ENCODE peak calls at places on chromosomes 7 and 10, in ten cellular contexts. One of them, this sample, is unnamed.

GRCh38 chr7:21733837-21734236 is 191.0 kb downstream of the DNAH11 start:
- DNase-seq in epithelial cell of esophagus: no peak
- DNase-seq in sigmoid colon: no peak
- DNase-seq in osteocyte: no peak
- DNase-seq in endothelial cell: no peak
- DNase-seq in PC-3: no peak
- DNase-seq in MCF 10A: no peak
- DNase-seq in BE2C: no peak
- DNase-seq in uterus: no peak
- DNase-seq in B cell: no peak
- DNase-seq in this sample: no peak

GRCh38 chr10:14705548-14706234 is 69.0 kb downstream of the FAM107B start:
- DNase-seq in sigmoid colon: no peak
- DNase-seq in B cell: peak
- DNase-seq in epithelial cell of esophagus: no peak
- DNase-seq in endothelial cell: no peak
- DNase-seq in PC-3: no peak
- DNase-seq in uterus: no peak
- DNase-seq in osteocyte: no peak
- DNase-seq in MCF 10A: no peak
- DNase-seq in BE2C: no peak
- DNase-seq in this sample: no peak

GRCh38 chr10:50874723-50875122 is 10.7 kb downstream of the A1CF start:
- DNase-seq in PC-3: peak
- DNase-seq in B cell: no peak
- DNase-seq in osteocyte: no peak
- DNase-seq in uterus: no peak
- DNase-seq in sigmoid colon: no peak
- DNase-seq in epithelial cell of esophagus: peak
- DNase-seq in endothelial cell: no peak
- DNase-seq in BE2C: no peak
- DNase-seq in MCF 10A: peak
- DNase-seq in this sample: no peak

GRCh38 chr10:125263551-125263950 is 103.2 kb upstream of the CTBP2 start:
- DNase-seq in B cell: no peak
- DNase-seq in sigmoid colon: no peak
- DNase-seq in osteocyte: no peak
- DNase-seq in BE2C: no peak
- DNase-seq in endothelial cell: no peak
- DNase-seq in PC-3: peak
- DNase-seq in MCF 10A: peak
- DNase-seq in uterus: no peak
- DNase-seq in epithelial cell of esophagus: peak
- DNase-seq in this sample: no peak

GRCh38 chr7:18890134-18890533 is 227.3 kb downstream of the TWIST1 start:
- DNase-seq in endothelial cell: no peak
- DNase-seq in B cell: no peak
- DNase-seq in PC-3: peak
- DNase-seq in uterus: no peak
- DNase-seq in BE2C: no peak
- DNase-seq in osteocyte: no peak
- DNase-seq in epithelial cell of esophagus: peak
- DNase-seq in sigmoid colon: no peak
- DNase-seq in MCF 10A: peak
- DNase-seq in this sample: no peak

GRCh38 chr7:21819048-21819447 is 126.7 kb downstream of the CDCA7L start:
- DNase-seq in B cell: no peak
- DNase-seq in osteocyte: no peak
- DNase-seq in epithelial cell of esophagus: no peak
- DNase-seq in BE2C: no peak
- DNase-seq in PC-3: no peak
- DNase-seq in MCF 10A: no peak
- DNase-seq in sigmoid colon: no peak
- DNase-seq in endothelial cell: no peak
- DNase-seq in uterus: no peak
- DNase-seq in this sample: no peak

GRCh38 chr7:109343662-109344061 is 774.0 kb downstream of the DNAJB9 start:
- DNase-seq in BE2C: no peak
- DNase-seq in B cell: no peak
- DNase-seq in endothelial cell: no peak
- DNase-seq in uterus: no peak
- DNase-seq in MCF 10A: peak
- DNase-seq in sigmoid colon: no peak
- DNase-seq in osteocyte: no peak
- DNase-seq in PC-3: no peak
- DNase-seq in epithelial cell of esophagus: peak
- DNase-seq in this sample: no peak

GRCh38 chr10:42979181-42979580 is 97.7 kb upstream of the RET start:
- DNase-seq in uterus: no peak
- DNase-seq in osteocyte: no peak
- DNase-seq in B cell: no peak
- DNase-seq in BE2C: peak
- DNase-seq in MCF 10A: no peak
- DNase-seq in sigmoid colon: no peak
- DNase-seq in epithelial cell of esophagus: no peak
- DNase-seq in endothelial cell: no peak
- DNase-seq in PC-3: no peak
- DNase-seq in this sample: no peak

GRCh38 chr7:25851332-25852248 is 300.4 kb upstream of the NFE2L3 start:
- DNase-seq in MCF 10A: peak
- DNase-seq in uterus: peak
- DNase-seq in PC-3: peak
- DNase-seq in B cell: peak
- DNase-seq in epithelial cell of esophagus: peak
- DNase-seq in endothelial cell: peak
- DNase-seq in BE2C: peak
- DNase-seq in osteocyte: peak
- DNase-seq in sigmoid colon: peak
- DNase-seq in this sample: peak

GRCh38 chr10:77505431-77506334 is 131.9 kb downstream of the KCNMA1 start:
- DNase-seq in MCF 10A: peak
- DNase-seq in PC-3: peak
- DNase-seq in BE2C: no peak
- DNase-seq in epithelial cell of esophagus: peak
- DNase-seq in osteocyte: no peak
- DNase-seq in B cell: no peak
- DNase-seq in uterus: no peak
- DNase-seq in sigmoid colon: no peak
- DNase-seq in endothelial cell: no peak
- DNase-seq in this sample: no peak

GRCh38 chr10:14185501-14186045 is 145.2 kb downstream of the FRMD4A start:
- DNase-seq in osteocyte: no peak
- DNase-seq in uterus: no peak
- DNase-seq in BE2C: no peak
- DNase-seq in sigmoid colon: no peak
- DNase-seq in endothelial cell: peak
- DNase-seq in B cell: peak
- DNase-seq in MCF 10A: peak
- DNase-seq in PC-3: peak
- DNase-seq in epithelial cell of esophagus: peak
- DNase-seq in this sample: peak

GRCh38 chr7:99363286-99363685 is 11.2 kb upstream of the ARPC1B start:
- DNase-seq in BE2C: no peak
- DNase-seq in epithelial cell of esophagus: no peak
- DNase-seq in sigmoid colon: no peak
- DNase-seq in MCF 10A: no peak
- DNase-seq in endothelial cell: no peak
- DNase-seq in PC-3: no peak
- DNase-seq in uterus: no peak
- DNase-seq in osteocyte: no peak
- DNase-seq in B cell: no peak
- DNase-seq in this sample: no peak

GRCh38 chr7:2873686-2874551 is 29.8 kb upstream of the GNA12 start:
- DNase-seq in epithelial cell of esophagus: peak
- DNase-seq in sigmoid colon: no peak
- DNase-seq in PC-3: peak
- DNase-seq in MCF 10A: peak
- DNase-seq in endothelial cell: no peak
- DNase-seq in osteocyte: no peak
- DNase-seq in uterus: no peak
- DNase-seq in B cell: no peak
- DNase-seq in BE2C: peak
- DNase-seq in this sample: no peak

GRCh38 chr7:44674381-44674780 is 68.0 kb downstream of the OGDH start:
- DNase-seq in endothelial cell: no peak
- DNase-seq in osteocyte: no peak
- DNase-seq in sigmoid colon: no peak
- DNase-seq in epithelial cell of esophagus: no peak
- DNase-seq in uterus: no peak
- DNase-seq in MCF 10A: no peak
- DNase-seq in PC-3: no peak
- DNase-seq in B cell: no peak
- DNase-seq in BE2C: no peak
- DNase-seq in this sample: no peak

GRCh38 chr10:35225204-35225603 is 98.6 kb downstream of the CREM start:
- DNase-seq in uterus: no peak
- DNase-seq in MCF 10A: peak
- DNase-seq in B cell: no peak
- DNase-seq in BE2C: no peak
- DNase-seq in endothelial cell: no peak
- DNase-seq in osteocyte: no peak
- DNase-seq in PC-3: peak
- DNase-seq in sigmoid colon: no peak
- DNase-seq in epithelial cell of esophagus: peak
- DNase-seq in this sample: no peak

GRCh38 chr7:128356546-128357365 is 4.7 kb downstream of the PRRT4 start:
- DNase-seq in osteocyte: peak
- DNase-seq in PC-3: no peak
- DNase-seq in endothelial cell: no peak
- DNase-seq in BE2C: peak
- DNase-seq in uterus: no peak
- DNase-seq in B cell: no peak
- DNase-seq in MCF 10A: no peak
- DNase-seq in epithelial cell of esophagus: no peak
- DNase-seq in sigmoid colon: no peak
- DNase-seq in this sample: no peak

GRCh38 chr10:117004627-117005453 is at the start of gene SHTN1:
- DNase-seq in BE2C: peak
- DNase-seq in osteocyte: peak
- DNase-seq in endothelial cell: peak
- DNase-seq in uterus: peak
- DNase-seq in PC-3: peak
- DNase-seq in epithelial cell of esophagus: peak
- DNase-seq in B cell: no peak
- DNase-seq in sigmoid colon: peak
- DNase-seq in MCF 10A: peak
- DNase-seq in this sample: peak

GRCh38 chr10:58827381-58827780 is 314.7 kb downstream of the BICC1 start:
- DNase-seq in uterus: no peak
- DNase-seq in PC-3: peak
- DNase-seq in osteocyte: no peak
- DNase-seq in epithelial cell of esophagus: no peak
- DNase-seq in endothelial cell: no peak
- DNase-seq in sigmoid colon: no peak
- DNase-seq in BE2C: no peak
- DNase-seq in B cell: no peak
- DNase-seq in MCF 10A: no peak
- DNase-seq in this sample: no peak

DNA sequence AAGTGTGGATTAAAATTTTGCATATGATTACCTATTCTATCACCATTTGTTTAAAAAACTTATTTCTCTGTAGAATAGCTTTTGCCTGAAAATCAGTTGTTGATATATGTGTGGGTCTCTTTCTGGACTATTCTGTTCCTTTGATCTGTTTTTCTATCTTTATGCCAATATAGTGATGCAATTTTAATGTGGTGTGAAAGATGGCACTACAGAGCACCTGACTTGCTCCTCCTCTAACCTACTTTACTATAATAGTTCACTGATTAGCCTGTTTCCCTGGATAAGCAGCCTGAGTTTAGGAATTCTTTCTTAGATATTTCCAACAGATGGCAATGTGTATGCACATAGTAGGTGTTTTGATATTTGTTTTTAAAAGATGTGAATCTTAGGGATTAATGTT is 294.5 kb downstream of the AUTS2 start:
- DNase-seq in MCF 10A: no peak
- DNase-seq in PC-3: no peak
- DNase-seq in osteocyte: no peak
- DNase-seq in epithelial cell of esophagus: no peak
- DNase-seq in sigmoid colon: no peak
- DNase-seq in endothelial cell: no peak
- DNase-seq in B cell: no peak
- DNase-seq in uterus: no peak
- DNase-seq in BE2C: no peak
- DNase-seq in this sample: no peak
- TF ChIP-seq CTCF in MCF 10A: no peak
- TF ChIP-seq CTCF in PC-3: no peak
- TF ChIP-seq CTCF in osteocyte: no peak
- TF ChIP-seq CTCF in epithelial cell of esophagus: no peak
- TF ChIP-seq CTCF in sigmoid colon: no peak
- TF ChIP-seq CTCF in endothelial cell: no peak
- TF ChIP-seq CTCF in B cell: no peak
- TF ChIP-seq CTCF in uterus: no peak
- TF ChIP-seq CTCF in BE2C: no peak
- TF ChIP-seq CTCF in this sample: no peak

GRCh38 chr7:80517177-80517804 is 5.4 kb upstream of the GNAT3 start:
- DNase-seq in MCF 10A: no peak
- DNase-seq in endothelial cell: no peak
- DNase-seq in B cell: no peak
- DNase-seq in BE2C: no peak
- DNase-seq in osteocyte: no peak
- DNase-seq in sigmoid colon: no peak
- DNase-seq in PC-3: no peak
- DNase-seq in uterus: no peak
- DNase-seq in epithelial cell of esophagus: no peak
- DNase-seq in this sample: no peak
- TF ChIP-seq CTCF in MCF 10A: no peak
- TF ChIP-seq CTCF in endothelial cell: no peak
- TF ChIP-seq CTCF in B cell: no peak
- TF ChIP-seq CTCF in BE2C: no peak
- TF ChIP-seq CTCF in osteocyte: no peak
- TF ChIP-seq CTCF in sigmoid colon: no peak
- TF ChIP-seq CTCF in PC-3: no peak
- TF ChIP-seq CTCF in uterus: no peak
- TF ChIP-seq CTCF in epithelial cell of esophagus: no peak
- TF ChIP-seq CTCF in this sample: no peak

DNA sequence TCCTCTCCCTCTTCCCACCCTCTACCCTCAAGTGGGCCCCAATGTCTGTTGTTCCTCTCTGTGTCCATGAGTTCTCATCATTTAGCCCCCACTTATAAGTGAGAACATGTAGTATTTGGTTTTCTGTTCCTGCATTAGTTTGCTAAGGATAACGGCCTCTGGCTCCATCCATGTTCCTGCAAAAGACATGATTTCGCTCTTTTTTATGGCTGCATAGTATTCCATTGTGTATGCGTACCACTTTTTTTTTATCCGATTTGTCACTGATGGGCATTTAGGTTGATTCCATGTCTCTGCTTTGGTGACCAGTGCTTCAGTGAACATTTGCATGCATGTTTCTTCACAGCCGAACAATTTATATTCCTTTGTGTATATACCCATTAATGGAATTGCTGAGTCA is 51.7 kb upstream of the ATP6V0A4 start:
- DNase-seq in endothelial cell: no peak
- DNase-seq in B cell: no peak
- DNase-seq in BE2C: no peak
- DNase-seq in PC-3: no peak
- DNase-seq in uterus: no peak
- DNase-seq in epithelial cell of esophagus: no peak
- DNase-seq in MCF 10A: no peak
- DNase-seq in osteocyte: no peak
- DNase-seq in sigmoid colon: no peak
- DNase-seq in this sample: no peak
- TF ChIP-seq CTCF in endothelial cell: no peak
- TF ChIP-seq CTCF in B cell: no peak
- TF ChIP-seq CTCF in BE2C: no peak
- TF ChIP-seq CTCF in PC-3: no peak
- TF ChIP-seq CTCF in uterus: no peak
- TF ChIP-seq CTCF in epithelial cell of esophagus: no peak
- TF ChIP-seq CTCF in MCF 10A: no peak
- TF ChIP-seq CTCF in osteocyte: no peak
- TF ChIP-seq CTCF in sigmoid colon: no peak
- TF ChIP-seq CTCF in this sample: no peak

GRCh38 chr7:104341545-104341944 is 13.1 kb downstream of the LHFPL3 start:
- DNase-seq in PC-3: peak
- DNase-seq in endothelial cell: peak
- DNase-seq in sigmoid colon: no peak
- DNase-seq in uterus: no peak
- DNase-seq in epithelial cell of esophagus: no peak
- DNase-seq in B cell: no peak
- DNase-seq in osteocyte: no peak
- DNase-seq in BE2C: peak
- DNase-seq in MCF 10A: peak
- DNase-seq in this sample: peak
- TF ChIP-seq CTCF in PC-3: peak
- TF ChIP-seq CTCF in endothelial cell: no peak
- TF ChIP-seq CTCF in sigmoid colon: no peak
- TF ChIP-seq CTCF in uterus: no peak
- TF ChIP-seq CTCF in epithelial cell of esophagus: no peak
- TF ChIP-seq CTCF in B cell: no peak
- TF ChIP-seq CTCF in osteocyte: no peak
- TF ChIP-seq CTCF in BE2C: peak
- TF ChIP-seq CTCF in MCF 10A: no peak
- TF ChIP-seq CTCF in this sample: peak